ENCODE peak calls at places on chromosomes 7 and 10, in seven cellular contexts. Q is adrenal gland, U is SJSA1, W is mesendoderm, E is kidney epithelial cell, H is HFF-Myc, X is OCI-LY7. D is an unnamed sample.
A peak's percentile ranks its signal among the peaks of the same experiment; 100 is the strongest.

GRCh38 chr10:24381235-24382010 is 172.5 kb downstream of the KIAA1217 start:
- DNase-seq in X (no peak), W (no peak), E (no peak), U (no peak), H (no peak), Q (no peak), D (no peak)

GRCh38 chr10:1664565-1664964 is 72.8 kb downstream of the ADARB2 start:
- DNase-seq in E (no peak), Q (no peak), X (no peak), U (no peak), H (no peak), W (no peak), D (no peak)

GRCh38 chr7:86846494-86847190 is 202.9 kb downstream of the GRM3 start:
- DNase-seq in E (no peak), U (no peak), W (no peak), X (no peak), Q (no peak), H (no peak), D (no peak)

GRCh38 chr10:84493951-84494848 is 165.8 kb downstream of the CCSER2 start:
- DNase-seq in U (peak; percentile 53), H (peak; percentile 12), X (no peak), E (peak; percentile 67), Q (peak; percentile 22), W (peak; percentile 85), D (no peak)

GRCh38 chr10:132345345-132345744 is 13.4 kb downstream of the LRRC27 start:
- DNase-seq in X (no peak), U (no peak), Q (peak; percentile 8), E (no peak), W (no peak), H (no peak), D (no peak)

GRCh38 chr10:102274062-102274461 is 28.7 kb downstream of the GBF1 start:
- DNase-seq in E (no peak), U (no peak), Q (no peak), H (no peak), X (no peak), W (no peak), D (no peak)

GRCh38 chr10:73190188-73190587 is 22.3 kb downstream of the FAM149B1 start:
- DNase-seq in W (no peak), E (no peak), H (no peak), U (no peak), Q (no peak), X (no peak), D (no peak)

GRCh38 chr10:79310911-79311573 is 36.2 kb upstream of the PPIF start:
- DNase-seq in E (no peak), H (no peak), X (no peak), Q (no peak), U (no peak), W (no peak), D (no peak)

GRCh38 chr10:68781613-68782574 is 45.4 kb upstream of the STOX1 start:
- DNase-seq in W (peak; percentile 4), H (no peak), E (no peak), U (no peak), Q (no peak), X (peak; percentile 26), D (no peak)

GRCh38 chr7:56188823-56189346 is 72.7 kb upstream of the NUPR2 start:
- DNase-seq in X (no peak), E (no peak), W (no peak), U (no peak), Q (no peak), H (no peak), D (no peak)

GRCh38 chr10:111209666-111210065 is 132.8 kb downstream of the ADRA2A start:
- DNase-seq in X (no peak), U (no peak), Q (no peak), E (no peak), H (no peak), W (no peak), D (no peak)

GRCh38 chr10:129914960-129915359 is 49.1 kb downstream of the EBF3 start:
- DNase-seq in W (no peak), U (no peak), Q (no peak), H (no peak), X (no peak), E (no peak), D (no peak)

GRCh38 chr10:112951349-112952281 is 1.6 kb downstream of the TCF7L2 start:
- DNase-seq in X (peak; percentile 37), W (peak; percentile 97), Q (peak; percentile 59), H (no peak), E (no peak), U (peak; percentile 87), D (peak; percentile 30)

GRCh38 chr10:123381271-123381670 is 227.1 kb downstream of the BUB3 start:
- DNase-seq in U (no peak), H (no peak), E (no peak), Q (no peak), X (no peak), W (no peak), D (no peak)

GRCh38 chr7:146982482-146982881 is 865.9 kb downstream of the CNTNAP2 start:
- DNase-seq in H (no peak), W (no peak), Q (no peak), U (no peak), E (no peak), X (no peak), D (no peak)

GRCh38 chr10:76150139-76150885 is 718.9 kb downstream of the LRMDA start:
- DNase-seq in H (no peak), Q (no peak), X (no peak), U (no peak), E (peak; percentile 83), W (peak; percentile 66), D (no peak)

GRCh38 chr7:22357311-22358175 is 589 bp upstream of the RAPGEF5 start:
- DNase-seq in Q (no peak), W (peak; percentile 61), X (no peak), E (peak; percentile 61), U (no peak), H (no peak), D (no peak)

GRCh38 chr10:97601268-97602215 is 12.0 kb downstream of the C10orf62 start:
- DNase-seq in E (no peak), Q (no peak), W (no peak), X (no peak), H (no peak), U (no peak), D (no peak)

GRCh38 chr10:71705582-71705981 is 14.0 kb downstream of the C10orf105 start:
- DNase-seq in X (no peak), U (no peak), Q (no peak), E (no peak), W (no peak), H (no peak), D (no peak)

GRCh38 chr10:59175538-59176240 is 754 bp upstream of the PHYHIPL start:
- DNase-seq in Q (peak; percentile 17), X (no peak), W (peak; percentile 3), U (no peak), E (no peak), H (no peak), D (no peak)

GRCh38 chr7:105664816-105665525 is 83.7 kb upstream of the EFCAB10 start:
- DNase-seq in U (no peak), X (no peak), E (no peak), W (peak; percentile 99), Q (peak; percentile 73), H (no peak), D (no peak)

GRCh38 chr10:75266945-75267344 is 31.2 kb upstream of the COMTD1 start:
- DNase-seq in H (no peak), E (no peak), Q (no peak), X (no peak), U (no peak), W (no peak), D (no peak)

GRCh38 chr10:94027197-94027596 is 33.5 kb downstream of the PLCE1 start:
- DNase-seq in H (no peak), U (no peak), X (no peak), Q (no peak), E (no peak), W (no peak), D (no peak)

GRCh38 chr7:1666251-1666778 is 3.8 kb upstream of the ELFN1 start:
- DNase-seq in U (peak; percentile 39), W (no peak), H (no peak), E (no peak), Q (peak; percentile 9), X (no peak), D (no peak)
- H3K4me3 ChIP-seq in U (no peak overlapping the region), W (no peak overlapping the region), H (peak overlapping the region; percentile 7), E (peak overlapping the region; percentile 20), Q (peak overlapping the region; percentile 16), X (no peak overlapping the region), D (no peak overlapping the region)

DNA sequence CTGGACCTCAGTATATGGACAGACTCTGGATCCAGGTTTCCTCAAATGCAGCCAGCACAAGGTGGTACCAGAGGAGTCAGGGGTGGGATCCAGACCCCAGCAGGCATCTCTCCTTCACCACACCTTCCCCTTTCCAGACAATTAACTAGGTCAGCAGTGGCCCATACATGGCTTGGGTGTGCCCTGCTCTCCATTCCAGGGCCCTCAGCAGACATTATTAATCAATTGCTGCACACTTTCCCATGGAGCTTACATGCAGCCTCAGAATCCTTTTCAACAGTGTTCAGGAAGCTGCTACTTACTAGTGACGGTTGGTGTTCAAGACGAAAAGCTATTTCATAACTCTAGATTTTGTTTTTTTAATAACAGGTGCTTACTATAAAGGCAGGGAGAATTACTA is 6.0 kb downstream of the COL13A1 start:
- DNase-seq in U (no peak), X (no peak), H (no peak), Q (no peak), W (peak; percentile 68), E (no peak), D (no peak)
- H3K4me3 ChIP-seq in U (no peak overlapping the region), X (no peak overlapping the region), H (no peak overlapping the region), Q (no peak overlapping the region), W (no peak overlapping the region), E (no peak overlapping the region), D (no peak overlapping the region)

GRCh38 chr7:71389976-71390375 is 258.0 kb downstream of the GALNT17 start:
- DNase-seq in W (peak; percentile 86), H (no peak), X (no peak), E (no peak), U (no peak), Q (no peak), D (no peak)
- H3K4me3 ChIP-seq in W (no peak overlapping the region), H (no peak overlapping the region), X (no peak overlapping the region), E (no peak overlapping the region), U (no peak overlapping the region), Q (no peak overlapping the region), D (no peak overlapping the region)

GRCh38 chr10:86900955-86901354 is 56.5 kb downstream of the MMRN2 start:
- DNase-seq in H (no peak), E (no peak), Q (peak; percentile 96), X (no peak), U (no peak), W (no peak), D (no peak)

GRCh38 chr10:86899670-86900276 is 57.6 kb downstream of the MMRN2 start:
- DNase-seq in Q (peak; percentile 70), H (peak; percentile 52), X (peak; percentile 33), E (no peak), U (peak; percentile 60), W (peak; percentile 72), D (peak; percentile 22)

GRCh38 chr10:86905429-86905828 is 52.0 kb downstream of the MMRN2 start:
- DNase-seq in X (no peak), U (no peak), H (no peak), W (no peak), E (no peak), Q (peak; percentile 57), D (no peak)

GRCh38 chr10:86899128-86899527 is 58.3 kb downstream of the MMRN2 start:
- DNase-seq in E (no peak), Q (no peak), U (no peak), X (no peak), W (peak; percentile 63), H (no peak), D (no peak)

DNA sequence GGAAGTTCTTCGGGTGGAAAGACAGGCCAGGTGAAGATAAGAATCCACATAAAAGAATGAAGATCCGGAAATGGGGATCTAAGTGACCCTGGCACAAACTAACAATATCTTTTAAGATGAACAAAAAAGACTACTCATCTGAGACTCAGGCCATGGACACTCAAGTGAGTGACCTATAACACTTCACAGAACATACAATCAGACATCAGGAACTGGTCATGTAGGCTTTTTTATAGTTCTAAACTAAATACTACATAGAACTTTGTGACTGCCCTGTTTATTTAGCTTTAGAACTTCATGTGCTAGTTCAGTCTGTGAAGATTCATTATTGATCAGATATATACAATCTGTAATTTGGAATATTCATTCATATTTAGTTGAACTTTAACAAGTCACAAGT is 52.8 kb downstream of the MMRN2 start:
- DNase-seq in H (no peak), W (no peak), Q (no peak), E (no peak), X (no peak), U (no peak), D (no peak)
- H3K4me3 ChIP-seq in H (no peak overlapping the region), W (no peak overlapping the region), Q (no peak overlapping the region), E (no peak overlapping the region), X (no peak overlapping the region), U (no peak overlapping the region), D (no peak overlapping the region)